ENCODE peak calls at places on chromosome 21, in six cellular contexts. S is left ventricle myocardium inferior, E is IMR-90, K is heart right ventricle, W is H7, F is PC-3. C is an unnamed sample. For H3K27me3, the result is how much of the 10 kb centered on the place peaks cover.

GRCh38 chr21:41375875-41376274 is 14.0 kb downstream of the MX2 start:
- DNase-seq in W (no peak), S (no peak), K (no peak), F (no peak), E (no peak), C (no peak)

GRCh38 chr21:46126321-46127238 is 28.7 kb downstream of the COL6A2 start:
- DNase-seq in K (peak), F (no peak), W (peak), S (no peak), E (no peak), C (no peak)

GRCh38 chr21:42974832-42975820 is 764 bp downstream of the PKNOX1 start:
- DNase-seq in S (peak), E (peak), W (peak), F (peak), K (peak), C (no peak)

GRCh38 chr21:34037446-34037845 is 35.9 kb upstream of the MRPS6 start:
- DNase-seq in K (no peak), S (no peak), F (peak), W (no peak), E (peak), C (peak)

GRCh38 chr21:42089093-42089631 is 18.0 kb downstream of the UMODL1 start:
- DNase-seq in K (no peak), E (no peak), F (no peak), W (no peak), S (no peak), C (no peak)

GRCh38 chr21:42513985-42514882 is 582 bp downstream of the SLC37A1 start:
- DNase-seq in S (peak), K (peak), W (peak), F (peak), E (no peak), C (no peak)

GRCh38 chr21:38714998-38715397 is 90.7 kb upstream of the ETS2 start:
- DNase-seq in S (no peak), K (no peak), E (no peak), W (no peak), F (no peak), C (no peak)

GRCh38 chr21:46119565-46120271 is 21.8 kb downstream of the COL6A2 start:
- DNase-seq in K (peak), W (peak), F (no peak), S (peak), E (no peak), C (no peak)

GRCh38 chr21:33441489-33442477 is 38.0 kb downstream of the TMEM50B start:
- DNase-seq in E (peak), K (peak), W (no peak), F (peak), S (peak), C (peak)

GRCh38 chr21:45982256-45982757 is 737 bp downstream of the COL6A1 start:
- DNase-seq in W (peak), F (peak), K (no peak), S (no peak), E (no peak), C (no peak)

GRCh38 chr21:31917108-31917507 is 44.3 kb downstream of the HUNK start:
- DNase-seq in E (no peak), F (no peak), W (no peak), K (no peak), S (no peak), C (no peak)

GRCh38 chr21:41932576-41933258 is 21.1 kb downstream of the C2CD2 start:
- DNase-seq in F (peak), K (no peak), S (peak), E (peak), W (no peak), C (no peak)

GRCh38 chr21:29376556-29376955 is 77.8 kb downstream of the BACH1 start:
- DNase-seq in E (no peak), S (no peak), F (peak), K (peak), W (peak), C (no peak)

GRCh38 chr21:9837946-9838801 is 683.2 kb upstream of the TPTE start:
- DNase-seq in S (no peak), W (peak), F (peak), E (no peak), K (no peak), C (no peak)

GRCh38 chr21:46599251-46599572 is 5.7 kb downstream of the S100B start:
- DNase-seq in F (no peak), W (no peak), K (peak), S (no peak), E (peak), C (peak)

GRCh38 chr21:42538479-42539275 is 25.0 kb downstream of the SLC37A1 start:
- DNase-seq in K (no peak), W (no peak), S (no peak), F (no peak), E (no peak), C (no peak)

GRCh38 chr21:42385619-42386018 is 10.2 kb downstream of the TMPRSS3 start:
- DNase-seq in E (no peak), K (no peak), F (no peak), W (no peak), S (no peak), C (no peak)

GRCh38 chr21:37915941-37916794 is at the start of gene KCNJ6:
- DNase-seq in F (no peak), W (peak), K (no peak), S (no peak), E (peak), C (no peak)

GRCh38 chr21:42058631-42059111 is 12.4 kb upstream of the UMODL1 start:
- DNase-seq in S (no peak), K (no peak), F (no peak), W (no peak), E (no peak), C (no peak)

GRCh38 chr21:33721081-33721480 is 78.8 kb downstream of the ITSN1 start:
- DNase-seq in E (no peak), S (no peak), W (no peak), K (no peak), F (no peak), C (no peak)

GRCh38 chr21:8990326-8991087 is 1530.9 kb upstream of the TPTE start:
- DNase-seq in K (no peak), S (no peak), F (peak), W (no peak), E (no peak), C (no peak)

GRCh38 chr21:30234050-30234449 is 18.2 kb upstream of the CLDN8 start:
- DNase-seq in S (no peak), F (no peak), W (no peak), K (no peak), E (no peak), C (no peak)

GRCh38 chr21:37829447-37829846 is 86.8 kb downstream of the KCNJ6 start:
- DNase-seq in K (no peak), E (peak), S (no peak), F (peak), W (no peak), C (no peak)

GRCh38 chr21:37365657-37366487 is 701 bp upstream of the DYRK1A start:
- DNase-seq in W (peak), S (peak), K (peak), E (peak), F (peak), C (no peak)

GRCh38 chr21:28963831-28964230 is 28.8 kb downstream of the LTN1 start:
- DNase-seq in W (no peak), E (no peak), S (no peak), K (no peak), F (no peak), C (no peak)

GRCh38 chr21:25956993-25957714 is 213.4 kb downstream of the APP start:
- DNase-seq in F (peak), W (no peak), K (no peak), S (no peak), E (peak), C (peak)

GRCh38 chr21:22791986-22792560 is 1793.9 kb downstream of the NCAM2 start:
- DNase-seq in K (no peak), S (no peak), F (peak), W (peak), E (peak), C (peak)

GRCh38 chr21:22758478-22758877 is 1760.3 kb downstream of the NCAM2 start:
- DNase-seq in F (peak), S (no peak), E (no peak), W (no peak), K (no peak), C (no peak)

GRCh38 chr21:42455196-42455595 is 40.8 kb downstream of the RSPH1 start:
- DNase-seq in S (no peak), E (no peak), K (no peak), W (no peak), F (no peak), C (no peak)

GRCh38 chr21:33011462-33011861 is 14.3 kb upstream of the OLIG2 start:
- DNase-seq in K (no peak), S (no peak), F (peak), E (peak), W (no peak), C (peak)

GRCh38 chr21:42654179-42654912 is 925 bp downstream of the PDE9A start:
- DNase-seq in W (peak), S (no peak), K (no peak), E (no peak), F (no peak), C (no peak)

GRCh38 chr21:41168391-41169257 is 664 bp downstream of the BACE2 start:
- DNase-seq in E (peak), S (peak), K (peak), W (peak), F (peak), C (no peak)

GRCh38 chr21:33064623-33064996 is 5.3 kb upstream of the OLIG1 start:
- DNase-seq in S (no peak), F (no peak), K (no peak), W (peak), E (no peak), C (no peak)

GRCh38 chr21:15160136-15160535 is 95.3 kb upstream of the NRIP1 start:
- DNase-seq in W (no peak), S (no peak), E (no peak), K (no peak), F (no peak), C (no peak)

GRCh38 chr21:15164678-15165303 is 100.0 kb upstream of the NRIP1 start:
- DNase-seq in K (no peak), E (no peak), F (peak), S (no peak), W (no peak), C (no peak)

GRCh38 chr21:15159382-15160020 is 94.7 kb upstream of the NRIP1 start:
- DNase-seq in S (no peak), K (no peak), F (no peak), E (no peak), W (no peak), C (no peak)
- H3K4me3 ChIP-seq in S (no peak), K (no peak), F (no peak), E (no peak), W (no peak), C (no peak)

GRCh38 chr21:44709426-44710293 is 1.7 kb downstream of the TSPEAR start:
- DNase-seq in F (peak), S (no peak), K (no peak), E (peak), W (peak), C (no peak)
- H3K27me3 ChIP-seq in F (under half), S (half or more), K (under half), E (half or more), W (half or more), C (half or more)

DNA sequence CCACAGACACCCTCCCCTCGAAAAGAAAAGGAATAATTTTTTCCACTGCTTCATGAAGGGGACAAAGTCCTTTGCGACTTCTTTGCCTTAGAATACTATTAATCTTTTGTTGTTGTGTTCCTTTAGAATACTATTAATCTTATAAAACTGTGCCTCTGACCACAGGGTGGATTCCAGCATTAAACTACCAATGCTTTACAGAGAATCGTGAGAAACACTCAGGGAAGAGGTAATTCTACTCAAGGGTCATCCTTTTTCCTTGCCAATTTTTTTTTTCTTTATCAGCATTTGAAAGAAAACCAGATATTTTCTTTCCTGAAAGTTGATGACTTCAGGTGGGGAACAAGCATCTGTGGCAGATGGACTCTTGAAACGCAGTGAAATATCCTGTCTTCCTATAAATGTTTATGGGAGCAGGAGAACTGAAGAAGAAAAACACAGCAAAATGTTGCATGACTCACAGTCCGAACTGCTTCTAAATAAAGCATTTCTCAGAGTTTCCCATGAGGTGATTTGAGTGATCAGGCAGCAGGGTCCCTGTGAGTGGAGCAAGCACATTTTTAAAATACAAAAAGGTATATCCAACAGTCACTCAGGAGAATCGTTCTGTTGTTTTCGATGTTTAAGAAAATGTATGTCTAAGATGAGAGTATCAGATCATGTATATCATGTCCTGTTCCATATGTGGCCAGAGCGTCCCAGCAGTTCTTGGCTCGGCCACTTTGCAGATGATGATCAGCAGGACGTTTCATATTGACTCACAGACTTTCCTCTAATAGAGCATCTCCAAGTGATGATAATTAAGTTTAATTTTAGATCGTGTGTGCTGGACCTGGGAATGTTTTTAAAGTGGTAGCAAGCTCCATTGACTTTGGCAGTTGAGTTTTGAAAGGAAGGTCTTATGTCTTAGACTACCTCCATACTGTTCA is 154.3 kb upstream of the RUNX1 start:
- DNase-seq in S (no peak), K (no peak), F (peak), E (peak), W (no peak), C (no peak)
- H3K4me3 ChIP-seq in S (no peak), K (no peak), F (no peak), E (no peak), W (no peak), C (no peak)

DNA sequence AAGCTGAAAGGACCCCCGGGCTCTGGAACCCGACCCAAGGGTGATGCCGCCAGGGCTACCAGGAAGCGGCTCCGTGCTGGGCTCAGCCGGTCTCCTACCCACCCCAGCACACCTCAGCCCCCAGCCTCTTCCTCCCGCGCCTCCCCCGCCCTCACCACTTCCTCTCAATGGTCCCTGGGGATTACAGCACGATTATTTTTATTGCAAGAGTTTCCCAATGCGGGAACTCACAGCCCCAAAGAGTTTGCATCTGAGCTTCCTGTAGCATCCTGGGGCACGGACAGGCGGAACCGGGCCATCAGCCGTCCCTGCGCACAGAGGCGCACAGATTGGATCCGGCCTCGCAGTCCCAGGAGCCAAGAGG is 8.7 kb upstream of the SLX9 start:
- DNase-seq in K (no peak), W (peak), S (peak), E (no peak), F (peak), C (no peak)
- H3K27me3 ChIP-seq in K (under half), W (half or more), S (half or more), E (half or more), F (under half), C (half or more)

GRCh38 chr21:44079446-44079845 is 27.8 kb upstream of the PWP2 start:
- DNase-seq in K (no peak), S (no peak), W (no peak), F (no peak), E (no peak), C (no peak)

GRCh38 chr21:44076316-44076715 is 30.9 kb upstream of the PWP2 start:
- DNase-seq in K (no peak), W (no peak), S (no peak), E (no peak), F (no peak), C (no peak)

GRCh38 chr21:44079846-44080245 is 27.4 kb upstream of the PWP2 start:
- DNase-seq in E (no peak), K (no peak), S (no peak), W (no peak), F (no peak), C (no peak)

GRCh38 chr21:44074315-44074958 is 32.8 kb upstream of the PWP2 start:
- DNase-seq in K (no peak), W (no peak), F (no peak), S (no peak), E (no peak), C (no peak)

GRCh38 chr21:44078411-44078981 is 28.7 kb upstream of the PWP2 start:
- DNase-seq in F (no peak), S (no peak), W (peak), K (no peak), E (no peak), C (no peak)
- H3K4me3 ChIP-seq in F (no peak), S (no peak), W (no peak), K (no peak), E (no peak), C (no peak)

DNA sequence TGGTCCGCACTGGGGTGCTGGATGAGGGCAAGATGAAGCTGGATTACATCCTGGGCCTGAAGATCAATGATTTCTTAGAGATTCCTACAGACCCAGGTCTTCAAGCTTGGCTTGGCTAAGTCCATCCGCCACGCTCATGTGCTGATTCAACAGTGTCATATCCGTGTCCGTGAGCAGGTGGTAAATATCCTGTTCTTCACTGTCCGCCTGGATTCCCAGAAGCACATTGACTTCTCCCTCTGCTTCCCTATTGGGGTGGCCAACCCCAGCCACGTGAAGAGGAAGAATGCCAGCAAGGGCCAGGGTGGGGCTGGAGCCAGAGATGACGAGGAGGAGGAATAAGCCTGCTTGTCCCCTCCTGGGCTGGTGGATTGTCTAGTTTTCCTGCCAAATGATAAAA is 2.2 kb upstream of the CBR3 start:
- DNase-seq in W (no peak), F (no peak), S (peak), E (no peak), K (no peak), C (no peak)
- H3K27me3 ChIP-seq in W (under half), F (under half), S (under half), E (under half), K (under half), C (under half)